ENCODE peak calls at places on chromosome X, in seven cellular contexts. One of them, this sample, is unnamed.

GRCh38 chrX:147351644-147352043 is 537.1 kb upstream of the CXorf51A start:
- DNase-seq in H9: no peak
- DNase-seq in IMR-90: no peak
- DNase-seq in trophoblast cell: no peak
- DNase-seq in mesendoderm: no peak
- DNase-seq in neuronal stem cell: no peak
- DNase-seq in H1: no peak
- DNase-seq in this sample: no peak

GRCh38 chrX:1205681-1206611 is 6.5 kb downstream of the CRLF2 start:
- DNase-seq in H9: peak; percentile 76
- DNase-seq in mesendoderm: peak; percentile 99
- DNase-seq in neuronal stem cell: peak; percentile 93
- DNase-seq in trophoblast cell: peak; percentile 38
- DNase-seq in IMR-90: peak; percentile 59
- DNase-seq in H1: peak; percentile 70
- DNase-seq in this sample: peak; percentile 93

GRCh38 chrX:29496636-29497180 is 718.7 kb upstream of the MAGEB2 start:
- DNase-seq in H1: no peak
- DNase-seq in IMR-90: peak; percentile 25
- DNase-seq in trophoblast cell: no peak
- DNase-seq in neuronal stem cell: no peak
- DNase-seq in mesendoderm: no peak
- DNase-seq in H9: no peak
- DNase-seq in this sample: no peak

GRCh38 chrX:5236749-5237148 is 991.9 kb downstream of the NLGN4X start:
- DNase-seq in neuronal stem cell: no peak
- DNase-seq in trophoblast cell: peak; percentile 40
- DNase-seq in mesendoderm: no peak
- DNase-seq in H9: no peak
- DNase-seq in IMR-90: no peak
- DNase-seq in H1: no peak
- DNase-seq in this sample: peak; percentile 58

GRCh38 chrX:119497185-119497584 is 28.9 kb downstream of the SLC25A5 start:
- DNase-seq in H1: no peak
- DNase-seq in H9: no peak
- DNase-seq in trophoblast cell: no peak
- DNase-seq in mesendoderm: no peak
- DNase-seq in neuronal stem cell: no peak
- DNase-seq in IMR-90: no peak
- DNase-seq in this sample: no peak

GRCh38 chrX:153865685-153866084 is 20.3 kb downstream of the L1CAM start:
- DNase-seq in H1: no peak
- DNase-seq in trophoblast cell: no peak
- DNase-seq in neuronal stem cell: no peak
- DNase-seq in mesendoderm: no peak
- DNase-seq in H9: no peak
- DNase-seq in IMR-90: no peak
- DNase-seq in this sample: no peak

GRCh38 chrX:135522132-135522530 is 1.7 kb downstream of the INTS6L start:
- DNase-seq in neuronal stem cell: no peak
- DNase-seq in trophoblast cell: no peak
- DNase-seq in mesendoderm: no peak
- DNase-seq in H9: no peak
- DNase-seq in H1: no peak
- DNase-seq in IMR-90: no peak
- DNase-seq in this sample: no peak

GRCh38 chrX:65300104-65300809 is 234.3 kb downstream of the LAS1L start:
- DNase-seq in H9: peak; percentile 53
- DNase-seq in H1: peak; percentile 47
- DNase-seq in trophoblast cell: peak; percentile 49
- DNase-seq in neuronal stem cell: no peak
- DNase-seq in IMR-90: no peak
- DNase-seq in mesendoderm: peak; percentile 95
- DNase-seq in this sample: no peak

GRCh38 chrX:149453030-149453429 is 52.1 kb downstream of the IDS start:
- DNase-seq in mesendoderm: peak; percentile 69
- DNase-seq in IMR-90: peak; percentile 17
- DNase-seq in H1: no peak
- DNase-seq in trophoblast cell: peak; percentile 59
- DNase-seq in H9: no peak
- DNase-seq in neuronal stem cell: no peak
- DNase-seq in this sample: peak; percentile 62

GRCh38 chrX:35786271-35786670 is 11.9 kb upstream of the MAGEB16 start:
- DNase-seq in mesendoderm: no peak
- DNase-seq in trophoblast cell: peak; percentile 60
- DNase-seq in H1: no peak
- DNase-seq in H9: no peak
- DNase-seq in neuronal stem cell: no peak
- DNase-seq in IMR-90: no peak
- DNase-seq in this sample: no peak

GRCh38 chrX:111386884-111387283 is 25.1 kb downstream of the DCX start:
- DNase-seq in mesendoderm: no peak
- DNase-seq in IMR-90: no peak
- DNase-seq in H1: no peak
- DNase-seq in neuronal stem cell: no peak
- DNase-seq in H9: no peak
- DNase-seq in trophoblast cell: peak; percentile 31
- DNase-seq in this sample: peak; percentile 4

GRCh38 chrX:14997271-14997670 is 124.0 kb downstream of the MOSPD2 start:
- DNase-seq in IMR-90: no peak
- DNase-seq in H9: no peak
- DNase-seq in trophoblast cell: no peak
- DNase-seq in mesendoderm: no peak
- DNase-seq in H1: no peak
- DNase-seq in neuronal stem cell: no peak
- DNase-seq in this sample: no peak

GRCh38 chrX:20362268-20363002 is 95.7 kb upstream of the RPS6KA3 start:
- DNase-seq in IMR-90: peak; percentile 50
- DNase-seq in H1: no peak
- DNase-seq in H9: no peak
- DNase-seq in mesendoderm: peak; percentile 32
- DNase-seq in trophoblast cell: peak; percentile 63
- DNase-seq in neuronal stem cell: no peak
- DNase-seq in this sample: peak; percentile 53

GRCh38 chrX:84219551-84219950 is 31.6 kb upstream of the RPS6KA6 start:
- DNase-seq in H1: no peak
- DNase-seq in IMR-90: no peak
- DNase-seq in trophoblast cell: no peak
- DNase-seq in mesendoderm: peak; percentile 4
- DNase-seq in neuronal stem cell: no peak
- DNase-seq in H9: no peak
- DNase-seq in this sample: no peak

GRCh38 chrX:29870608-29871007 is 344.8 kb upstream of the MAGEB2 start:
- DNase-seq in IMR-90: no peak
- DNase-seq in neuronal stem cell: no peak
- DNase-seq in H9: no peak
- DNase-seq in mesendoderm: no peak
- DNase-seq in H1: no peak
- DNase-seq in trophoblast cell: no peak
- DNase-seq in this sample: no peak

GRCh38 chrX:3592184-3592583 is 121.3 kb downstream of the PRKX start:
- DNase-seq in H1: peak; percentile 58
- DNase-seq in neuronal stem cell: peak; percentile 4
- DNase-seq in mesendoderm: peak; percentile 59
- DNase-seq in trophoblast cell: no peak
- DNase-seq in IMR-90: no peak
- DNase-seq in H9: peak; percentile 93
- DNase-seq in this sample: no peak

GRCh38 chrX:97367149-97367548 is 483.4 kb downstream of the RPA4 start:
- DNase-seq in IMR-90: peak; percentile 67
- DNase-seq in trophoblast cell: no peak
- DNase-seq in mesendoderm: no peak
- DNase-seq in neuronal stem cell: no peak
- DNase-seq in H1: no peak
- DNase-seq in H9: no peak
- DNase-seq in this sample: no peak

GRCh38 chrX:53282313-53282712 is 929 bp upstream of the IQSEC2 start:
- DNase-seq in neuronal stem cell: no peak
- DNase-seq in H9: no peak
- DNase-seq in mesendoderm: no peak
- DNase-seq in IMR-90: no peak
- DNase-seq in trophoblast cell: no peak
- DNase-seq in H1: no peak
- DNase-seq in this sample: no peak

GRCh38 chrX:125131146-125131545 is 188.5 kb upstream of the TEX13C start:
- DNase-seq in neuronal stem cell: no peak
- DNase-seq in H9: no peak
- DNase-seq in IMR-90: no peak
- DNase-seq in mesendoderm: peak; percentile 20
- DNase-seq in trophoblast cell: peak; percentile 27
- DNase-seq in H1: no peak
- DNase-seq in this sample: peak; percentile 6

GRCh38 chrX:77743720-77744119 is 42.3 kb downstream of the ATRX start:
- DNase-seq in IMR-90: peak; percentile 4
- DNase-seq in H1: no peak
- DNase-seq in mesendoderm: peak; percentile 5
- DNase-seq in H9: no peak
- DNase-seq in trophoblast cell: no peak
- DNase-seq in neuronal stem cell: no peak
- DNase-seq in this sample: peak; percentile 25

GRCh38 chrX:78710146-78710545 is 37.4 kb upstream of the LPAR4 start:
- DNase-seq in mesendoderm: no peak
- DNase-seq in neuronal stem cell: no peak
- DNase-seq in IMR-90: peak; percentile 16
- DNase-seq in trophoblast cell: no peak
- DNase-seq in H1: no peak
- DNase-seq in H9: no peak
- DNase-seq in this sample: peak; percentile 2

GRCh38 chrX:153969904-153970397 is 1.7 kb downstream of the HCFC1 start:
- DNase-seq in IMR-90: peak; percentile 23
- DNase-seq in H9: no peak
- DNase-seq in trophoblast cell: peak; percentile 17
- DNase-seq in H1: no peak
- DNase-seq in neuronal stem cell: no peak
- DNase-seq in mesendoderm: no peak
- DNase-seq in this sample: peak; percentile 53

GRCh38 chrX:86051741-86052140 is 4.4 kb upstream of the CHM start:
- DNase-seq in mesendoderm: no peak
- DNase-seq in IMR-90: no peak
- DNase-seq in H1: no peak
- DNase-seq in H9: no peak
- DNase-seq in neuronal stem cell: no peak
- DNase-seq in trophoblast cell: no peak
- DNase-seq in this sample: no peak

GRCh38 chrX:112851806-112852205 is 11.2 kb upstream of the AMOT start:
- DNase-seq in neuronal stem cell: no peak
- DNase-seq in H1: no peak
- DNase-seq in H9: no peak
- DNase-seq in trophoblast cell: no peak
- DNase-seq in mesendoderm: no peak
- DNase-seq in IMR-90: peak; percentile 73
- DNase-seq in this sample: peak; percentile 87

GRCh38 chrX:118347131-118347530 is 1.2 kb downstream of the WDR44 start:
- DNase-seq in neuronal stem cell: no peak
- DNase-seq in mesendoderm: peak; percentile 18
- DNase-seq in H1: no peak
- DNase-seq in IMR-90: peak; percentile 69
- DNase-seq in trophoblast cell: peak; percentile 30
- DNase-seq in H9: no peak
- DNase-seq in this sample: peak; percentile 65

GRCh38 chrX:38726596-38726995 is 74.7 kb upstream of the MID1IP1 start:
- DNase-seq in mesendoderm: no peak
- DNase-seq in IMR-90: no peak
- DNase-seq in H1: no peak
- DNase-seq in trophoblast cell: peak; percentile 72
- DNase-seq in H9: no peak
- DNase-seq in neuronal stem cell: no peak
- DNase-seq in this sample: peak; percentile 8

GRCh38 chrX:106952988-106953387 is 32.8 kb downstream of the CLDN2 start:
- DNase-seq in H9: no peak
- DNase-seq in IMR-90: no peak
- DNase-seq in H1: no peak
- DNase-seq in neuronal stem cell: no peak
- DNase-seq in trophoblast cell: peak; percentile 40
- DNase-seq in mesendoderm: no peak
- DNase-seq in this sample: peak; percentile 19

GRCh38 chrX:140817943-140818342 is 108.4 kb downstream of the LINC00632 start:
- DNase-seq in mesendoderm: peak; percentile 35
- DNase-seq in trophoblast cell: peak; percentile 44
- DNase-seq in IMR-90: peak; percentile 41
- DNase-seq in H1: no peak
- DNase-seq in neuronal stem cell: no peak
- DNase-seq in H9: no peak
- DNase-seq in this sample: peak; percentile 18

GRCh38 chrX:39729834-39730670 is 367.7 kb downstream of the BCOR start:
- DNase-seq in neuronal stem cell: peak; percentile 14
- DNase-seq in trophoblast cell: peak; percentile 9
- DNase-seq in H9: peak; percentile 75
- DNase-seq in mesendoderm: no peak
- DNase-seq in H1: peak; percentile 51
- DNase-seq in IMR-90: no peak
- DNase-seq in this sample: peak; percentile 37

GRCh38 chrX:136731207-136731782 is 49.4 kb downstream of the ARHGEF6 start:
- DNase-seq in neuronal stem cell: no peak
- DNase-seq in H9: no peak
- DNase-seq in mesendoderm: no peak
- DNase-seq in trophoblast cell: no peak
- DNase-seq in IMR-90: no peak
- DNase-seq in H1: no peak
- DNase-seq in this sample: no peak
- H2AK5ac ChIP-seq in neuronal stem cell: no peak overlapping the region
- H2AK5ac ChIP-seq in H9: no peak overlapping the region
- H2AK5ac ChIP-seq in mesendoderm: no peak overlapping the region
- H2AK5ac ChIP-seq in trophoblast cell: no peak overlapping the region
- H2AK5ac ChIP-seq in IMR-90: no peak overlapping the region
- H2AK5ac ChIP-seq in H1: no peak overlapping the region
- H2AK5ac ChIP-seq in this sample: no peak overlapping the region

GRCh38 chrX:26586570-26586969 is 370.6 kb downstream of the MAGEB5 start:
- DNase-seq in mesendoderm: peak; percentile 37
- DNase-seq in H1: no peak
- DNase-seq in IMR-90: no peak
- DNase-seq in trophoblast cell: no peak
- DNase-seq in neuronal stem cell: no peak
- DNase-seq in H9: no peak
- DNase-seq in this sample: no peak
- H4K8ac ChIP-seq in mesendoderm: no peak overlapping the region
- H4K8ac ChIP-seq in H1: peak overlapping the region; percentile 25
- H4K8ac ChIP-seq in IMR-90: no peak overlapping the region
- H4K8ac ChIP-seq in trophoblast cell: no peak overlapping the region
- H4K8ac ChIP-seq in neuronal stem cell: no peak overlapping the region
- H4K8ac ChIP-seq in H9: no peak overlapping the region
- H4K8ac ChIP-seq in this sample: no peak overlapping the region

GRCh38 chrX:95057341-95057740 is 1383.3 kb downstream of the FAM133A start:
- DNase-seq in mesendoderm: no peak
- DNase-seq in trophoblast cell: no peak
- DNase-seq in neuronal stem cell: no peak
- DNase-seq in H1: no peak
- DNase-seq in H9: no peak
- DNase-seq in IMR-90: peak; percentile 4
- DNase-seq in this sample: no peak
- H2AK5ac ChIP-seq in mesendoderm: no peak overlapping the region
- H2AK5ac ChIP-seq in trophoblast cell: no peak overlapping the region
- H2AK5ac ChIP-seq in neuronal stem cell: no peak overlapping the region
- H2AK5ac ChIP-seq in H1: no peak overlapping the region
- H2AK5ac ChIP-seq in H9: no peak overlapping the region
- H2AK5ac ChIP-seq in IMR-90: no peak overlapping the region
- H2AK5ac ChIP-seq in this sample: no peak overlapping the region

GRCh38 chrX:42809569-42809968 is 31.6 kb upstream of the PPP1R2C start:
- DNase-seq in H9: no peak
- DNase-seq in mesendoderm: no peak
- DNase-seq in neuronal stem cell: no peak
- DNase-seq in IMR-90: no peak
- DNase-seq in H1: no peak
- DNase-seq in trophoblast cell: no peak
- DNase-seq in this sample: no peak
- H4K8ac ChIP-seq in H9: no peak overlapping the region
- H4K8ac ChIP-seq in mesendoderm: no peak overlapping the region
- H4K8ac ChIP-seq in neuronal stem cell: no peak overlapping the region
- H4K8ac ChIP-seq in IMR-90: no peak overlapping the region
- H4K8ac ChIP-seq in H1: no peak overlapping the region
- H4K8ac ChIP-seq in trophoblast cell: no peak overlapping the region
- H4K8ac ChIP-seq in this sample: no peak overlapping the region